ENCODE peak calls at places on chromosome 18, in five cellular contexts. A, B, C, O and J are unnamed samples. For H3K27me3, the result is how much of the 10 kb centered on the place peaks cover.

GRCh38 chr18:74132201-74132600 is 15.4 kb downstream of the FBXO15 start:
- DNase-seq in O (no peak), C (no peak), B (no peak), A (no peak), J (no peak)

GRCh38 chr18:12944724-12945123 is 3.1 kb upstream of the SEH1L start:
- DNase-seq in A (peak), O (peak), B (peak), C (no peak), J (no peak)

GRCh38 chr18:35749701-35750100 is 168.2 kb downstream of the GALNT1 start:
- DNase-seq in A (no peak), C (no peak), O (peak), B (no peak), J (no peak)

GRCh38 chr18:23200751-23201150 is 65.5 kb downstream of the CABLES1 start:
- DNase-seq in O (no peak), C (no peak), B (no peak), A (no peak), J (no peak)

GRCh38 chr18:49847524-49847923 is 34.2 kb upstream of the ACAA2 start:
- DNase-seq in B (no peak), C (no peak), A (no peak), O (no peak), J (no peak)

GRCh38 chr18:54240629-54241107 is 16.2 kb upstream of the MBD2 start:
- DNase-seq in A (no peak), O (no peak), B (no peak), C (no peak), J (no peak)

GRCh38 chr18:65975536-65975935 is 224.7 kb downstream of the CDH7 start:
- DNase-seq in C (no peak), O (no peak), B (no peak), A (no peak), J (no peak)

GRCh38 chr18:22466608-22467390 is 49.1 kb upstream of the CTAGE1 start:
- DNase-seq in A (no peak), B (peak), O (peak), C (no peak), J (no peak)

GRCh38 chr18:41842886-41843285 is 112.1 kb upstream of the PIK3C3 start:
- DNase-seq in C (no peak), A (no peak), B (no peak), O (peak), J (no peak)

GRCh38 chr18:2894131-2894840 is 47.5 kb downstream of the EMILIN2 start:
- DNase-seq in C (no peak), O (no peak), A (no peak), B (peak), J (no peak)

GRCh38 chr18:22503803-22504202 is 86.1 kb upstream of the CTAGE1 start:
- DNase-seq in B (peak), C (no peak), O (peak), A (no peak), J (no peak)

GRCh38 chr18:1585881-1586488 is 681.3 kb downstream of the ADCYAP1 start:
- DNase-seq in B (no peak), O (peak), C (no peak), A (no peak), J (peak)

GRCh38 chr18:47422524-47422923 is 171.1 kb upstream of the SKOR2 start:
- DNase-seq in A (no peak), C (no peak), O (peak), B (no peak), J (no peak)

GRCh38 chr18:42861259-42861658 is 254.2 kb downstream of the RIT2 start:
- DNase-seq in O (no peak), B (no peak), C (no peak), A (no peak), J (no peak)

GRCh38 chr18:44723366-44723765 is 42.7 kb downstream of the SETBP1 start:
- DNase-seq in C (no peak), A (no peak), O (no peak), B (no peak), J (no peak)

GRCh38 chr18:13811993-13812392 is 12.0 kb upstream of the MC5R start:
- DNase-seq in B (no peak), O (peak), C (no peak), A (no peak), J (no peak)

GRCh38 chr18:48955528-48956261 is 4.9 kb upstream of the SMAD7 start:
- DNase-seq in C (peak), A (no peak), O (peak), B (peak), J (no peak)

GRCh38 chr18:54392621-54393023 is 34.9 kb downstream of the C18orf54 start:
- DNase-seq in B (no peak), O (peak), C (no peak), A (no peak), J (peak)

GRCh38 chr18:22962004-22962403 is 28.9 kb downstream of the RBBP8 start:
- DNase-seq in C (no peak), O (no peak), A (no peak), B (no peak), J (no peak)

GRCh38 chr18:10457798-10458197 is 3.4 kb downstream of the APCDD1 start:
- DNase-seq in B (no peak), C (no peak), A (no peak), O (no peak), J (no peak)

GRCh38 chr18:10455726-10456453 is 1.5 kb downstream of the APCDD1 start:
- DNase-seq in A (no peak), C (no peak), B (no peak), O (no peak), J (no peak)

GRCh38 chr18:10453885-10454772 is at the start of gene APCDD1:
- DNase-seq in O (peak), C (no peak), A (peak), B (peak), J (peak)

GRCh38 chr18:10454800-10455550 is 540 bp downstream of the APCDD1 start:
- DNase-seq in C (no peak), O (peak), B (peak), A (no peak), J (no peak)

DNA sequence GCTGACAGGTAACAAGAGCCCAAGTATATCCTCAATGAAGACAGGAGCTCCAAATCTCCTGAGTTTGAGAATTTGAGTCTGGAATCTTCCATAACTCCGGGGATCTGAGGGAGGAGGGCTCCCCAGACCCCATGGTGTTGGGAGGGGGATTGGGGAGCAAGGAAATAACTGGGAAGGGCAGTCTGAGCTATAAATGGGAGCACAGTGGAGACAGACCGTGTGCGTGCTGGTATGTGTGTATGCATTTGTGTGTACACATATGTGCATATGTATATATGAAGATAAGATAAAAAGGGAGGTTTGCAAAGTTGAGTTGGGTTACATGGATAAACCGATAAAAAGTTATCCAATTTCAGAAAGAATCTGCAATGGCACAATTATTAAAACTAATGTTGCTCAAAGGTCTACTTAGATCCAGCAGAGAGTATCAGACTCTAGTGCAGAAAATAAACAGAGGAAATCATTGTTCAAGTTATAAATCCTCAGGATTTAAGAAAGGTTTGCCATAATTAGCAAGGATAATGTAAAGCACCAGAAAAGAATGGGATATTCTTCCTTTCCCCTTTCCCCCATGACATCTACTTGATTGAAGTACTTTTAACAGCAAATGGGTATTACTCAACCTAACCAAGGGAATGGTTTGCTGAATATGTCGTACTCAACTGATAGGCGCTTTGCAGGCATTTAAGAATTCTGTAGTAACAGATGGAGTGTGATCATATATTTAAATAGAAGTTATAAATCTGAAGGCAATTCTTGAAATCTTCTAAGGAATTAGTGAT is 2.5 kb downstream of the APCDD1 start:
- DNase-seq in O (no peak), A (no peak), B (no peak), C (no peak), J (no peak)
- H3K27me3 ChIP-seq in O (half or more), A (under half), B (under half), C (half or more), J (under half)

DNA sequence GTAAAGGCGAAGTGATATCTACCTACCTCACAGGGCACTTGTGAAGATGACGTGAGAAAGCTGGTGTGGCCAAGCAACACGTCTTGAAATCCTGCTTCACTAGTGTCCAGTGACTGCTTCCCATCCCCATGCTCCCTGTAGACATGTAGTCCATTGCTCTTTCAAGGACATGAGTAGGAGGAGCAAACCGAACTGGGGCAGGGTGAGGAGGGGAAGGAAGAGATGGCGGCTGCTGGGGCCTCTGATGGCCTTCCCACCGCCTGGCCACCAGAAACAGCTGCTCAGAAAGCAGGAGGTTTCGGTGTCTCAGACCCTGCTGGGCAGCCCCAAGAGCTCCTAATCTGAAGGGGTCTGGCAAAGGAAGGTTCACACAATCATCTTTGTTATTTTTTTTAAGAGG is 14.8 kb downstream of the CPLX4 start:
- DNase-seq in A (no peak), O (no peak), B (no peak), C (no peak), J (no peak)
- H3K27me3 ChIP-seq in A (under half), O (half or more), B (under half), C (under half), J (under half)

GRCh38 chr18:34222396-34223163 is 2.1 kb downstream of the NOL4 start:
- DNase-seq in C (peak), O (peak), A (no peak), B (no peak), J (peak)

GRCh38 chr18:34225218-34225553 is 473 bp upstream of the NOL4 start:
- DNase-seq in A (no peak), B (no peak), O (no peak), C (no peak), J (no peak)

GRCh38 chr18:34224423-34225217 is at the start of gene NOL4:
- DNase-seq in C (peak), A (peak), O (peak), B (peak), J (peak)

GRCh38 chr18:34223164-34223892 is 1.4 kb downstream of the NOL4 start:
- DNase-seq in O (peak), C (peak), A (no peak), B (no peak), J (peak)

DNA sequence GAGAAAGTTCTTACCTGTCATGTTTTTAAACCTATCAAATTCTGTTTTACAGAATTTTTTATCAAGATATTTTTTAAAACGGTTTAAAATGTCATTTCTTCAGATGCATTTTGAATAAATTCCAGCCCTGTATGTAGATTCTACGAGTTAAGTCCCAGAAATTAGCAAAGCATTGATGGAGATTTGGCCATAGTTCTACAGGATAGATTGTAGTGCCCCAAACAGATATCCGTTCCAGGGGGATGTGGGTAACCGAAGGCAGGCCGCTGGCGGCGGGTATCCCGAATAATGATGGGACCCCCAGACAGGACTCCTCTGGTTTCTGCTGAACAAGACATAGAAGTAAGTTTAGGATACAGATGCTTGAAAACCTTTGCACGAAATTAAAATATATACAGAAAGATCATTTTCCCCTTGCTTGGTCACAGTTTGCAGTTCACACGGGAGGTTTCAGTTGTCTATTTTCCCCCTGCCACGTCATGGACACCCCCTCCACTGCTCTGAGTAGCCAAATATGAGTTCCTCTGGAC is 755 bp downstream of the NOL4 start:
- DNase-seq in A (no peak), C (no peak), O (peak), B (no peak), J (no peak)
- H3K27me3 ChIP-seq in A (half or more), C (half or more), O (half or more), B (under half), J (under half)

GRCh38 chr18:79048245-79048632 is 21.0 kb upstream of the ATP9B start:
- DNase-seq in B (no peak), A (no peak), O (no peak), C (no peak), J (no peak)

GRCh38 chr18:79046522-79046921 is 22.7 kb upstream of the ATP9B start:
- DNase-seq in C (no peak), A (no peak), O (no peak), B (no peak), J (no peak)

GRCh38 chr18:79047556-79048244 is 21.5 kb upstream of the ATP9B start:
- DNase-seq in A (no peak), B (no peak), C (no peak), O (no peak), J (no peak)

GRCh38 chr18:79050005-79050404 is 19.2 kb upstream of the ATP9B start:
- DNase-seq in A (no peak), C (no peak), O (no peak), B (no peak), J (no peak)

GRCh38 chr18:79049506-79049905 is 19.7 kb upstream of the ATP9B start:
- DNase-seq in A (no peak), B (no peak), O (no peak), C (no peak), J (no peak)
- H3K27me3 ChIP-seq in A (under half), B (under half), O (under half), C (under half), J (under half)

GRCh38 chr18:64370036-64370435 is 221.1 kb upstream of the LINC00305 start:
- DNase-seq in O (no peak), C (no peak), A (no peak), B (no peak), J (no peak)

GRCh38 chr18:64372850-64373249 is 224.0 kb upstream of the LINC00305 start:
- DNase-seq in B (no peak), O (no peak), A (no peak), C (no peak), J (no peak)
- H3K27me3 ChIP-seq in B (under half), O (under half), A (under half), C (under half), J (under half)

GRCh38 chr18:10443001-10443400 is 11.4 kb upstream of the APCDD1 start:
- DNase-seq in A (no peak), B (no peak), O (no peak), C (no peak), J (no peak)
- H3K27me3 ChIP-seq in A (under half), B (under half), O (under half), C (under half), J (under half)